ENCODE peak calls at places on chromosomes 7 and 10, in four cellular contexts. W, H, J and G are unnamed samples.

GRCh38 chr10:79443338-79444242 is 1.8 kb downstream of the ZCCHC24 start:
- DNase-seq in W (no peak), H (no peak), J (no peak), G (no peak)

GRCh38 chr10:4159173-4159572 is 374.2 kb upstream of the KLF6 start:
- DNase-seq in W (no peak), H (no peak), J (no peak), G (no peak)

GRCh38 chr7:42479452-42480303 is 242.7 kb upstream of the GLI3 start:
- DNase-seq in W (no peak), H (peak), J (no peak), G (no peak)

GRCh38 chr10:88820990-88821389 is 18.5 kb downstream of the LIPM start:
- DNase-seq in W (no peak), H (no peak), J (peak), G (no peak)

GRCh38 chr10:130023454-130024230 is 59.6 kb upstream of the EBF3 start:
- DNase-seq in W (no peak), H (no peak), J (peak), G (no peak)

GRCh38 chr10:101839421-101840063 is 4.1 kb downstream of the KCNIP2 start:
- DNase-seq in W (peak), H (peak), J (peak), G (no peak)

GRCh38 chr7:155373359-155374273 is 75.9 kb downstream of the INSIG1 start:
- DNase-seq in W (no peak), H (no peak), J (no peak), G (no peak)

GRCh38 chr7:129213828-129214227 is 11.0 kb upstream of the AHCYL2 start:
- DNase-seq in W (no peak), H (no peak), J (no peak), G (no peak)

GRCh38 chr7:34851431-34851830 is 185.9 kb downstream of the DPY19L1 start:
- DNase-seq in W (no peak), H (no peak), J (no peak), G (no peak)

GRCh38 chr10:30782543-30783461 is 153.2 kb upstream of the LYZL2 start:
- DNase-seq in W (no peak), H (no peak), J (no peak), G (no peak)

GRCh38 chr7:101124376-101125056 is 2.4 kb upstream of the SERPINE1 start:
- DNase-seq in W (no peak), H (no peak), J (no peak), G (peak)

GRCh38 chr10:7795605-7796004 is 7.6 kb downstream of the ATP5F1C start:
- DNase-seq in W (no peak), H (peak), J (no peak), G (no peak)

GRCh38 chr10:110076559-110077318 is 69.0 kb downstream of the ADD3 start:
- DNase-seq in W (no peak), H (peak), J (peak), G (no peak)

GRCh38 chr10:132967540-132967939 is 25.2 kb upstream of the CFAP46 start:
- DNase-seq in W (no peak), H (no peak), J (no peak), G (no peak)

GRCh38 chr7:154881046-154881445 is 121.9 kb downstream of the PAXIP1 start:
- DNase-seq in W (no peak), H (no peak), J (no peak), G (no peak)

GRCh38 chr10:33509231-33509871 is 174.9 kb upstream of the NRP1 start:
- DNase-seq in W (peak), H (peak), J (peak), G (peak)

GRCh38 chr10:79142064-79142491 is 73.3 kb downstream of the ZMIZ1 start:
- DNase-seq in W (peak), H (no peak), J (no peak), G (no peak)

GRCh38 chr7:131052285-131052942 is 275.3 kb upstream of the MKLN1 start:
- DNase-seq in W (no peak), H (no peak), J (no peak), G (no peak)

GRCh38 chr10:86189891-86190290 is 176.7 kb downstream of the GRID1 start:
- DNase-seq in W (no peak), H (no peak), J (no peak), G (no peak)

GRCh38 chr10:8544057-8544380 is 489.5 kb downstream of the GATA3 start:
- DNase-seq in W (no peak), H (no peak), J (peak), G (no peak)

GRCh38 chr7:18541189-18541870 is 45.8 kb downstream of the HDAC9 start:
- DNase-seq in W (no peak), H (peak), J (no peak), G (no peak)

GRCh38 chr7:137501561-137501960 is 158.0 kb upstream of the PTN start:
- DNase-seq in W (no peak), H (no peak), J (no peak), G (no peak)

GRCh38 chr7:17769918-17770317 is 170.4 kb downstream of the SNX13 start:
- DNase-seq in W (peak), H (peak), J (peak), G (peak)

GRCh38 chr7:142785841-142786250 is 15.1 kb downstream of the PRSS2 start:
- DNase-seq in W (no peak), H (no peak), J (no peak), G (no peak)

GRCh38 chr7:985915-986741 is 3.1 kb downstream of the CYP2W1 start:
- DNase-seq in W (no peak), H (peak), J (no peak), G (no peak)

GRCh38 chr10:71077143-71077581 is 135.2 kb upstream of the UNC5B start:
- DNase-seq in W (no peak), H (no peak), J (no peak), G (no peak)

GRCh38 chr7:139583826-139584553 is 60.5 kb downstream of the CLEC2L start:
- DNase-seq in W (no peak), H (no peak), J (no peak), G (no peak)

GRCh38 chr10:31603245-31604087 is 284.4 kb downstream of the ZEB1 start:
- DNase-seq in W (peak), H (peak), J (peak), G (peak)

GRCh38 chr10:130021373-130021950 is 57.4 kb upstream of the EBF3 start:
- DNase-seq in W (no peak), H (no peak), J (peak), G (no peak)

GRCh38 chr10:97270523-97271154 is 21.8 kb downstream of the ARHGAP19 start:
- DNase-seq in W (no peak), H (no peak), J (no peak), G (no peak)

GRCh38 chr10:68099736-68100135 is 9.6 kb upstream of the MYPN start:
- DNase-seq in W (no peak), H (no peak), J (no peak), G (no peak)

GRCh38 chr7:40571796-40572195 is 437.0 kb downstream of the SUGCT start:
- DNase-seq in W (no peak), H (no peak), J (no peak), G (no peak)

GRCh38 chr7:127865466-127865865 is 165.8 kb downstream of the LRRC4 start:
- DNase-seq in W (no peak), H (no peak), J (no peak), G (no peak)

GRCh38 chr7:108094375-108094774 is 35.8 kb downstream of the LAMB4 start:
- DNase-seq in W (no peak), H (no peak), J (no peak), G (no peak)

GRCh38 chr10:110504111-110504735 is 6.5 kb downstream of the DUSP5 start:
- DNase-seq in W (no peak), H (peak), J (no peak), G (no peak)

GRCh38 chr10:89679986-89680385 is 21.4 kb upstream of the KIF20B start:
- DNase-seq in W (no peak), H (no peak), J (no peak), G (no peak)

GRCh38 chr7:92778972-92779371 is 57.4 kb downstream of the CDK6 start:
- DNase-seq in W (no peak), H (peak), J (no peak), G (no peak)

GRCh38 chr10:5618042-5618441 is 48.4 kb downstream of the ASB13 start:
- DNase-seq in W (no peak), H (no peak), J (no peak), G (no peak)

GRCh38 chr7:90958669-90959068 is 305.6 kb upstream of the FZD1 start:
- DNase-seq in W (no peak), H (peak), J (no peak), G (no peak)

GRCh38 chr10:95864906-95865813 is 42.6 kb upstream of the CC2D2B start:
- DNase-seq in W (peak), H (peak), J (peak), G (no peak)